ENCODE peak calls at places on chromosomes 3 and 15, in five cellular contexts. H, L, R, N and Q are unnamed samples.
A peak's percentile ranks its signal among the peaks of the same experiment; 100 is the strongest.

GRCh38 chr3:191424871-191425270 is 36.1 kb upstream of the PYDC2 start:
- DNase-seq in L (no peak), H (no peak), N (no peak), R (no peak), Q (no peak)

GRCh38 chr3:34374521-34374920 is 576.1 kb downstream of the PDCD6IP start:
- DNase-seq in H (no peak), L (no peak), R (no peak), N (no peak), Q (no peak)

GRCh38 chr3:54046677-54047214 is 75.6 kb upstream of the CACNA2D3 start:
- DNase-seq in R (peak; percentile 93), N (no peak), H (no peak), L (no peak), Q (no peak)

GRCh38 chr15:68277131-68277604 is 377 bp upstream of the FEM1B start:
- DNase-seq in H (no peak), R (peak; percentile 65), N (no peak), L (no peak), Q (no peak)

GRCh38 chr15:43828061-43828657 is 1.4 kb downstream of the WDR76 start:
- DNase-seq in R (no peak), H (no peak), L (no peak), N (no peak), Q (no peak)

GRCh38 chr3:172868565-172869172 is 118.1 kb downstream of the ECT2 start:
- DNase-seq in R (no peak), H (no peak), L (no peak), N (no peak), Q (no peak)

GRCh38 chr15:90062023-90062728 is 40.1 kb downstream of the IDH2 start:
- DNase-seq in N (no peak), H (no peak), R (peak; percentile 10), L (no peak), Q (no peak)

GRCh38 chr3:111236833-111237713 is 165.5 kb downstream of the NECTIN3 start:
- DNase-seq in L (no peak), N (no peak), R (peak; percentile 71), H (no peak), Q (no peak)

GRCh38 chr3:172096881-172097420 is 57.6 kb downstream of the FNDC3B start:
- DNase-seq in H (no peak), L (peak; percentile 95), R (peak; percentile 89), N (no peak), Q (no peak)

GRCh38 chr3:39727415-39727814 is 82.0 kb upstream of the MYRIP start:
- DNase-seq in R (no peak), N (no peak), H (no peak), L (no peak), Q (no peak)

GRCh38 chr15:90891346-90891949 is 7.1 kb downstream of the FES start:
- DNase-seq in R (no peak), L (no peak), N (no peak), H (no peak), Q (no peak)

GRCh38 chr3:100561459-100562158 is 47.8 kb upstream of the ADGRG7 start:
- DNase-seq in R (peak; percentile 78), H (no peak), L (no peak), N (no peak), Q (peak; percentile 32)
- H3K27ac ChIP-seq in R (no peak overlapping the region), H (peak overlapping the region; percentile 7), L (no peak overlapping the region), N (no peak overlapping the region), Q (peak overlapping the region; percentile 32)

DNA sequence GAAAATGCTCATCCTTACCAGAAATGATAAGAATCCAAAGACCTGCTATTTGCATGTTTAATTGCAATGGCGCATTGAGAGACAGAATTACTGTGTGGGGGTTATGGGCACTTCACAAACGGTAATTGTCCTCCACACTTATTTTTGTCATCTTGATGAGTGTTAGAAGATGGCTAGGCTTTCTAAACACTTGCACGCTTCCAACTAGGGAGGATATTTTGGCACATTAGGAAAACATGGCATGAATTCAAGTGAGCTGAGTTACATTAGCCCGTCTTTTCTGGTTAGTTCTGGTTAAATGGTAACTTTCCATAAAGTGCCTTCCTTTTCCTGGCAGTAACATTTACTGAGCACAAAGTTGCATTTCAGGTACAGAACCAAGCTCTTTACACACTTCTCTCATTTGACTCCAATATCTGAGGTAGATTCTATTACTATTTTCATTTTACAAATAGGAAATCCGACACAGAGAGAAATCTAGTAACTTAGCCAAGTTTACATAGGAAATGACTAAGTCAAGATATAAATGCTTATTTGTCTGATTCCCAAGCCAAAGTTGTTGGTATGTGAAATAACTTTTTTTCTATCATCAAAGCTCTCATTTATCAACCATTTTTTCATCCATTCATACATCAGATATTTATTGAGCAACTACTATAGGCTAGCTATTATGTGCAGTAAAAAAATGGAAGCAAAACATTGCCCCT is 89.4 kb upstream of the MITF start:
- DNase-seq in H (no peak), L (no peak), N (no peak), R (peak; percentile 66), Q (no peak)
- H3K4me3 ChIP-seq in H (no peak overlapping the region), L (no peak overlapping the region), N (no peak overlapping the region), R (no peak overlapping the region), Q (no peak overlapping the region)

GRCh38 chr3:190017575-190018288 is 103.0 kb downstream of the P3H2 start:
- DNase-seq in H (no peak), L (peak; percentile 65), R (peak; percentile 80), N (peak; percentile 82), Q (peak; percentile 57)
- TF ChIP-seq CTCF in H (peak; percentile 46), L (peak; percentile 49), R (peak; percentile 43), N (peak; percentile 58), Q (peak; percentile 55)

DNA sequence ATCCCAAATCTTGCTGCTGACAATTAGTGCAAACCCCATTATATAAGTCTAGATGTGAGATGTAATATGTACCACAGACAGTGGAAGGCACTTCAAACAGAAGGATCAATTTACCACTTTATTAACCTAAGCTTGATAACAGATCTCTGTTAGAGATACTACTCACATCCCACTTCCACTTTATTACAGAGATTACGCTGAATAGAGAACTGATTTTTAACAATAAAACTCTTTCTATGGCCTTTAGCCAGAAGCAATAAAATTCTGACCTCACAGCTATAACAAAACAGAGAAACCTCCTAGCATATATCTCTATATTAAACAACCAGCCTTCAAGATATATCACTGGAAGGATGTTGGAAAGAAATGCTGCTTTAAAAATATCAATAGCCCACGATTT is 517.7 kb downstream of the MAGI1 start:
- DNase-seq in L (no peak), N (no peak), H (no peak), R (no peak), Q (no peak)
- H3K27ac ChIP-seq in L (no peak overlapping the region), N (no peak overlapping the region), H (no peak overlapping the region), R (no peak overlapping the region), Q (no peak overlapping the region)

GRCh38 chr3:72999971-73000370 is 3.4 kb downstream of the PPP4R2 start:
- DNase-seq in N (no peak), L (no peak), H (no peak), R (no peak), Q (no peak)
- H3K4me3 ChIP-seq in N (peak overlapping the region; percentile 84), L (peak overlapping the region; percentile 65), H (peak overlapping the region; percentile 94), R (peak overlapping the region; percentile 12), Q (peak overlapping the region; percentile 71)

DNA sequence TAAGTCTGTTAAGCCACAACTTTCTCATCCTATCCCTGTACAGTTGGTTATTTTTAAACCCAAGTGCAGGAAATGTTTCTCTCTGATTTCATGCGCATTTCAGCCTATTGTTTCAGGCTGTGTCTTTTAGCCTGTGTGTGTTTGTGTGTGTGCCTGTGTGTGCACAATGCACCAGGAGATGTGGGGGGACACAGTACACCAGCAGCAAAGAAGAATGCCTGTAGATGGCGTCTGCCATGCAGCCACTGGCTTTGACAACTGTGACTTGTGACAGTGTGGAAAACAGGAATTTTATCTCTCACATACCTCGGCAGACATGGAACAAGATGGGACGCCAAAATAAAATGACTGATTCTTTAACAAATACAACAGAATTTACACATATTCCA is 43.6 kb upstream of the PLXNA1 start:
- DNase-seq in L (no peak), H (no peak), N (no peak), R (no peak), Q (no peak)
- TF ChIP-seq CTCF in L (no peak), H (no peak), N (no peak), R (no peak), Q (no peak)